ENCODE peak calls at places on chromosome 7, in four cellular contexts. I is HepG2, S is H1, X is GM12878. Y is an unnamed sample.

GRCh38 chr7:148587076-148587475 is 3.5 kb upstream of the C7orf33 start:
- DNase-seq in I (no peak), S (no peak), X (no peak), Y (no peak)

GRCh38 chr7:106720641-106721040 is 59.7 kb upstream of the CCDC71L start:
- DNase-seq in I (no peak), S (no peak), X (no peak), Y (no peak)

GRCh38 chr7:107559864-107560263 is 3.9 kb downstream of the COG5 start:
- DNase-seq in I (no peak), S (no peak), X (no peak), Y (no peak)

GRCh38 chr7:90551036-90551435 is 45.1 kb upstream of the CDK14 start:
- DNase-seq in I (peak; percentile 40), S (no peak), X (no peak), Y (peak; percentile 38)

GRCh38 chr7:45598697-45599520 is 24.7 kb downstream of the ADCY1 start:
- DNase-seq in I (no peak), S (no peak), X (no peak), Y (no peak)

GRCh38 chr7:144629598-144629997 is 206.3 kb downstream of the TPK1 start:
- DNase-seq in I (no peak), S (no peak), X (no peak), Y (no peak)

GRCh38 chr7:517848-518629 is 1.6 kb downstream of the PDGFA start:
- DNase-seq in I (no peak), S (no peak), X (no peak), Y (no peak)

GRCh38 chr7:130921391-130922180 is 187.6 kb upstream of the KLF14 start:
- DNase-seq in I (no peak), S (no peak), X (no peak), Y (no peak)

GRCh38 chr7:78039791-78040776 is 241.5 kb downstream of the PHTF2 start:
- DNase-seq in I (no peak), S (peak; percentile 51), X (no peak), Y (no peak)

GRCh38 chr7:52726986-52727385 is 308.4 kb upstream of the POM121L12 start:
- DNase-seq in I (no peak), S (no peak), X (no peak), Y (no peak)

GRCh38 chr7:155163696-155164095 is 93.6 kb downstream of the HTR5A start:
- DNase-seq in I (no peak), S (no peak), X (no peak), Y (no peak)

GRCh38 chr7:23184709-23185354 is 3.0 kb downstream of the NUP42 start:
- DNase-seq in I (peak; percentile 49), S (no peak), X (peak; percentile 17), Y (no peak)

GRCh38 chr7:148535227-148535626 is 55.3 kb upstream of the C7orf33 start:
- DNase-seq in I (no peak), S (no peak), X (no peak), Y (no peak)

GRCh38 chr7:26449175-26450165 is 157.8 kb downstream of the SNX10 start:
- DNase-seq in I (no peak), S (no peak), X (no peak), Y (no peak)

GRCh38 chr7:138579136-138579535 is 119.1 kb downstream of the TRIM24 start:
- DNase-seq in I (no peak), S (no peak), X (no peak), Y (no peak)

GRCh38 chr7:127809285-127809702 is 157.3 kb downstream of the SND1 start:
- DNase-seq in I (no peak), S (no peak), X (no peak), Y (no peak)

GRCh38 chr7:112420236-112420945 is 29.9 kb upstream of the IFRD1 start:
- DNase-seq in I (peak; percentile 74), S (no peak), X (no peak), Y (no peak)

GRCh38 chr7:70719120-70719519 is 412.8 kb upstream of the GALNT17 start:
- DNase-seq in I (no peak), S (no peak), X (no peak), Y (no peak)

GRCh38 chr7:115476666-115477065 is 553.9 kb downstream of the TFEC start:
- DNase-seq in I (no peak), S (no peak), X (no peak), Y (no peak)

GRCh38 chr7:155883491-155884224 is 71.4 kb upstream of the SHH start:
- DNase-seq in I (no peak), S (no peak), X (no peak), Y (no peak)

GRCh38 chr7:4875391-4875790 is 8.1 kb downstream of the RADIL start:
- DNase-seq in I (no peak), S (no peak), X (no peak), Y (no peak)

GRCh38 chr7:155644971-155645509 is 579 bp downstream of the RBM33 start:
- DNase-seq in I (peak; percentile 22), S (no peak), X (no peak), Y (peak; percentile 22)

GRCh38 chr7:46173526-46174191 is 252.6 kb upstream of the IGFBP3 start:
- DNase-seq in I (no peak), S (no peak), X (no peak), Y (no peak)

GRCh38 chr7:157010588-157011332 is at the start of gene MNX1:
- DNase-seq in I (peak; percentile 57), S (no peak), X (no peak), Y (peak; percentile 72)

GRCh38 chr7:7438851-7439250 is 96.8 kb downstream of the COL28A1 start:
- DNase-seq in I (peak; percentile 36), S (peak; percentile 10), X (no peak), Y (no peak)

GRCh38 chr7:111091623-111092370 is 870 bp downstream of the LRRN3 start:
- DNase-seq in I (no peak), S (no peak), X (no peak), Y (no peak)

GRCh38 chr7:6258440-6259182 is 13.8 kb downstream of the CYTH3 start:
- DNase-seq in I (no peak), S (no peak), X (no peak), Y (no peak)
- TF ChIP-seq YY1 in I (no peak), S (no peak), X (no peak), Y (no peak)

GRCh38 chr7:135991322-135991721 is 14.2 kb upstream of the MTPN start:
- DNase-seq in I (no peak), S (no peak), X (no peak), Y (no peak)
- TF ChIP-seq SUZ12 in I (no peak), S (no peak), X (no peak), Y (no peak)

DNA sequence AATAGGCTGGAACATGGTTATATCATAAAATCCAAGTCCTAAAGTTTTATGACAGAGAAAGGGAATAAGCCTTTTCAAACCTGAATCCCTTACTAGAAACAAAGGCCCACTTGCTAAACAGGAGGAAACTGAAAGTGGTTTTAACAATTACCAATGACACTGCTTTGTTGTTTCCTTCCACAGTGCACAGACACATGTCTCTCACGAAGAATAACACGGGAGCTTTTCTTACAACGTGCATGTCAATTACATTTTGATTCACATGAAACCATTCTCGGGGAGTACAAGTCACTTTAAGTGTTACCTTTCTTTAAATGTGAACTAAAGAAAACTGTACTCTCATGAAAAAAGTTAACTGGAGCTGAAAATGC is 1.4 kb downstream of the MRPS33 start:
- DNase-seq in I (no peak), S (no peak), X (no peak), Y (no peak)
- H3K9ac ChIP-seq in I (peak overlapping the region; percentile 88), S (no peak overlapping the region), X (peak overlapping the region; percentile 87), Y (no peak overlapping the region)

DNA sequence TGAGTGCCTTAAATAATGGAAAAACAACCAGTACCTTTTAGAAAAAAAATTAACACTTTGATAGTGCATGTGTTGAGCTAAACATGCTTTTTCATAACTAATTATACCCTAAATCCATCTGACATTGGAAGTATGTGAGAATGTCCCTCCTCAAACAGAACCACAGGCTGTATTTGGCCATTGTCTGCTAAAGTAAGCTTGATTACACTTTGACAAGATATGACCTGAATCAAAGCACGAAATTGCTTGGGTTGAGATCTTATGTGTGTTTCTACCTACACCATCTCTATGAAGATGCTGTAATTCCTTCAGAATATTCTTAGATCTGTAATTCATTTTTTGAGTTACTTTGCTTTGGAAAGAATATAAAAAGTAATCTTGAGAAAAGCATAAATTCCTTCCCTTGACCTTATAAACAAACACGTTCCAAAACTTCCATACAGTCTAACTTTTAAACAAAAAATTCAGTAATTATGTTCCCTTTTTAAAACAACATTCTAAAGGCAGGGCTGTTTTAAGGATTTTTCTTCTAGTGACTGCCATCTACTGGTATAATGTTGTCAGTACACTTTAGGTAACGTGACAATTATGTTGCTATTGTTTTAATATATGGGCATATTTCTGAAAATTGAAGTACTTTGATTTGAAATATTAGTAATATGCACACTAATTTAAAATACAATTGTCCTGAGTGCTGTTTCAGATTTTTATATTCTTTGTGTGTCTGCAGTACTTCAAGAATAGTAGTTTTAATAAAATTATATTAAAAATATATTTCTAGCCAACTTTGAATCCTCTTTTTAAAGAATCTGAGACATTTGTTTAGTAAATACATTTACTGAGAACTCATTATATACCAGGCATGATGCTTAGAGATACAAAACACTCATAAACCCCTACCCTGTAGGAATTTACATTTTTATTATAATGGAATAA is 20.9 kb downstream of the CD36 start:
- DNase-seq in I (peak; percentile 26), S (no peak), X (no peak), Y (no peak)
- TF ChIP-seq YY1 in I (no peak), S (no peak), X (no peak), Y (no peak)

GRCh38 chr7:2511769-2512168 is 7.8 kb upstream of the LFNG start:
- DNase-seq in I (no peak), S (no peak), X (no peak), Y (no peak)

GRCh38 chr7:2512713-2513112 is 6.9 kb upstream of the LFNG start:
- DNase-seq in I (no peak), S (no peak), X (no peak), Y (no peak)

GRCh38 chr7:2512179-2512644 is 7.4 kb upstream of the LFNG start:
- DNase-seq in I (no peak), S (no peak), X (no peak), Y (no peak)

GRCh38 chr7:2510130-2510776 is 9.3 kb upstream of the LFNG start:
- DNase-seq in I (no peak), S (no peak), X (no peak), Y (no peak)

GRCh38 chr7:2510909-2511768 is 8.4 kb upstream of the LFNG start:
- DNase-seq in I (peak; percentile 56), S (no peak), X (no peak), Y (no peak)
- TF ChIP-seq SUZ12 in I (no peak), S (no peak), X (no peak), Y (no peak)

GRCh38 chr7:67788689-67789088 is 792.1 kb downstream of the TYW1 start:
- DNase-seq in I (no peak), S (peak; percentile 5), X (no peak), Y (no peak)
- H3K9ac ChIP-seq in I (no peak overlapping the region), S (no peak overlapping the region), X (no peak overlapping the region), Y (no peak overlapping the region)

GRCh38 chr7:101123703-101124068 is 3.2 kb upstream of the SERPINE1 start:
- DNase-seq in I (no peak), S (no peak), X (no peak), Y (no peak)

GRCh38 chr7:101124376-101125056 is 2.4 kb upstream of the SERPINE1 start:
- DNase-seq in I (peak; percentile 84), S (no peak), X (no peak), Y (no peak)

GRCh38 chr7:101120315-101120714 is 6.6 kb upstream of the SERPINE1 start:
- DNase-seq in I (no peak), S (no peak), X (no peak), Y (no peak)

GRCh38 chr7:101122933-101123702 is 3.8 kb upstream of the SERPINE1 start:
- DNase-seq in I (peak; percentile 82), S (no peak), X (no peak), Y (no peak)

GRCh38 chr7:101121996-101122932 is 4.6 kb upstream of the SERPINE1 start:
- DNase-seq in I (peak; percentile 93), S (peak; percentile 70), X (no peak), Y (peak; percentile 91)
- TF ChIP-seq YY1 in I (peak; percentile 18), S (peak; percentile 20), X (no peak), Y (no peak)

Y was measured in NT2/D1.